ENCODE peak calls at places on chromosomes 11 and 22, in five cellular contexts. X is activated CD4-positive, alpha-beta T cell treated with anti-CD3 and anti-CD28 coated beads for 36 hours; J is stimulated activated CD4-positive, alpha-beta T cell treated with anti-CD3 and anti-CD28 coated beads, TNF-alpha, amount 100 ng/mL, for 4 hours; O is EH; K is NT2/D1. M is an unnamed sample.

GRCh38 chr11:1384206-1384965 is 5.3 kb upstream of the BRSK2 start:
- DNase-seq in X (peak; percentile 57), J (no peak), O (peak; percentile 9), K (no peak), M (no peak)

GRCh38 chr11:64449381-64450167 is 90.6 kb downstream of the RPS6KA4 start:
- DNase-seq in X (peak; percentile 87), J (peak; percentile 46), O (peak; percentile 59), K (peak; percentile 80), M (peak; percentile 72)

GRCh38 chr22:21921729-21922128 is 30.9 kb downstream of the PPM1F start:
- DNase-seq in X (no peak), J (no peak), O (peak; percentile 50), K (no peak), M (no peak)

GRCh38 chr22:49561976-49562375 is 265.7 kb downstream of the BRD1 start:
- DNase-seq in X (no peak), J (no peak), O (no peak), K (no peak), M (no peak)

GRCh38 chr11:37511425-37511933 is 913.4 kb upstream of the RAG2 start:
- DNase-seq in X (no peak), J (no peak), O (peak; percentile 76), K (no peak), M (no peak)

GRCh38 chr11:35135222-35135621 is 3.7 kb upstream of the CD44 start:
- DNase-seq in X (no peak), J (no peak), O (no peak), K (no peak), M (no peak)

GRCh38 chr11:85685131-85685819 is 720 bp downstream of the CCDC89 start:
- DNase-seq in X (no peak), J (no peak), O (no peak), K (no peak), M (no peak)

GRCh38 chr11:129853508-129854228 is 38.0 kb downstream of the TMEM45B start:
- DNase-seq in X (peak; percentile 76), J (no peak), O (no peak), K (no peak), M (no peak)

GRCh38 chr11:65633390-65634139 is 4.3 kb upstream of the SIPA1 start:
- DNase-seq in X (no peak), J (no peak), O (no peak), K (no peak), M (no peak)

GRCh38 chr11:83159901-83160865 is 3.3 kb downstream of the PCF11 start:
- DNase-seq in X (no peak), J (no peak), O (peak; percentile 53), K (no peak), M (no peak)

GRCh38 chr11:1890856-1891830 is 552 bp downstream of the PRR33 start:
- DNase-seq in X (peak; percentile 34), J (no peak), O (no peak), K (no peak), M (no peak)

GRCh38 chr11:65204646-65205601 is 23.2 kb downstream of the CAPN1 start:
- DNase-seq in X (peak; percentile 73), J (peak; percentile 39), O (peak; percentile 34), K (peak; percentile 96), M (peak; percentile 43)

GRCh38 chr11:12922980-12923507 is 86.1 kb upstream of the RASSF10 start:
- DNase-seq in X (no peak), J (no peak), O (peak; percentile 36), K (no peak), M (no peak)

GRCh38 chr11:70118642-70119041 is 40.5 kb downstream of the ANO1 start:
- DNase-seq in X (no peak), J (no peak), O (no peak), K (no peak), M (no peak)

GRCh38 chr22:42990131-42990838 is 24.7 kb downstream of the PACSIN2 start:
- DNase-seq in X (no peak), J (no peak), O (peak; percentile 92), K (no peak), M (no peak)

GRCh38 chr22:25232301-25232700 is 12.9 kb downstream of the CRYBB2 start:
- DNase-seq in X (no peak), J (no peak), O (no peak), K (no peak), M (no peak)

GRCh38 chr11:128494418-128495332 is 92.7 kb downstream of the ETS1 start:
- DNase-seq in X (no peak), J (no peak), O (no peak), K (no peak), M (no peak)

GRCh38 chr11:92277871-92278270 is 53.3 kb downstream of the FAT3 start:
- DNase-seq in X (no peak), J (no peak), O (peak; percentile 59), K (no peak), M (no peak)

M was measured in progenitor cell of endocrine pancreas.